ENCODE peak calls at places on chromosomes 12 and 14, in five cellular contexts. M is mammary epithelial cell, S is fibroblast of lung, Q is neural progenitor cell, A is GM23248. Z is an unnamed sample. For H3K79me2, the result is how much of the 10 kb centered on the place peaks cover.

GRCh38 chr12:18165422-18165871 is 75.5 kb upstream of the RERGL start:
- DNase-seq in M (peak), S (peak), Q (no peak), A (peak), Z (no peak)

GRCh38 chr14:58082491-58083098 is 69.4 kb downstream of the ARMH4 start:
- DNase-seq in M (peak), S (peak), Q (no peak), A (peak), Z (no peak)

GRCh38 chr12:127286281-127286680 is 980.7 kb upstream of the TMEM132C start:
- DNase-seq in M (no peak), S (no peak), Q (no peak), A (no peak), Z (no peak)

GRCh38 chr12:116455540-116456306 is 103.5 kb upstream of the MAP1LC3B2 start:
- DNase-seq in M (peak), S (peak), Q (peak), A (peak), Z (peak)

GRCh38 chr12:92021665-92022033 is 124.0 kb downstream of the BTG1 start:
- DNase-seq in M (no peak), S (no peak), Q (peak), A (no peak), Z (no peak)

GRCh38 chr12:131895640-131896079 is 1.2 kb downstream of the ULK1 start:
- DNase-seq in M (no peak), S (no peak), Q (peak), A (no peak), Z (no peak)

GRCh38 chr12:48947727-48948126 is 9.6 kb downstream of the ARF3 start:
- DNase-seq in M (no peak), S (no peak), Q (no peak), A (no peak), Z (no peak)

GRCh38 chr14:52918486-52918885 is 32.4 kb downstream of the FERMT2 start:
- DNase-seq in M (peak), S (peak), Q (no peak), A (peak), Z (no peak)

GRCh38 chr14:96888593-96888992 is 91.4 kb downstream of the VRK1 start:
- DNase-seq in M (no peak), S (peak), Q (peak), A (no peak), Z (no peak)

GRCh38 chr12:12704593-12705230 is 8.7 kb upstream of the GPR19 start:
- DNase-seq in M (peak), S (peak), Q (peak), A (peak), Z (peak)

GRCh38 chr14:68295316-68295816 is 475.8 kb downstream of the RAD51B start:
- DNase-seq in M (no peak), S (no peak), Q (peak), A (no peak), Z (no peak)

GRCh38 chr12:115998119-115998633 is 279.3 kb downstream of the MED13L start:
- DNase-seq in M (peak), S (peak), Q (peak), A (peak), Z (peak)

GRCh38 chr12:43988838-43989560 is 153.1 kb downstream of the TMEM117 start:
- DNase-seq in M (peak), S (peak), Q (no peak), A (peak), Z (no peak)

GRCh38 chr12:95277139-95277538 is 59.5 kb downstream of the VEZT start:
- DNase-seq in M (peak), S (peak), Q (no peak), A (peak), Z (no peak)

GRCh38 chr12:68978678-68979077 is 45.7 kb upstream of the CPM start:
- DNase-seq in M (no peak), S (no peak), Q (no peak), A (no peak), Z (no peak)

GRCh38 chr14:67285876-67286452 is 44.7 kb downstream of the PALS1 start:
- DNase-seq in M (peak), S (peak), Q (peak), A (peak), Z (peak)

GRCh38 chr14:99166506-99166905 is 105.5 kb downstream of the BCL11B start:
- DNase-seq in M (no peak), S (no peak), Q (no peak), A (no peak), Z (no peak)

GRCh38 chr14:91216731-91217226 is 27.7 kb downstream of the GPR68 start:
- DNase-seq in M (no peak), S (no peak), Q (no peak), A (no peak), Z (no peak)

GRCh38 chr12:68259318-68259940 is 6.0 kb upstream of the IL22 start:
- DNase-seq in M (peak), S (peak), Q (no peak), A (peak), Z (no peak)

GRCh38 chr12:47801170-47801903 is 18.4 kb downstream of the HDAC7 start:
- DNase-seq in M (no peak), S (no peak), Q (peak), A (peak), Z (no peak)

DNA sequence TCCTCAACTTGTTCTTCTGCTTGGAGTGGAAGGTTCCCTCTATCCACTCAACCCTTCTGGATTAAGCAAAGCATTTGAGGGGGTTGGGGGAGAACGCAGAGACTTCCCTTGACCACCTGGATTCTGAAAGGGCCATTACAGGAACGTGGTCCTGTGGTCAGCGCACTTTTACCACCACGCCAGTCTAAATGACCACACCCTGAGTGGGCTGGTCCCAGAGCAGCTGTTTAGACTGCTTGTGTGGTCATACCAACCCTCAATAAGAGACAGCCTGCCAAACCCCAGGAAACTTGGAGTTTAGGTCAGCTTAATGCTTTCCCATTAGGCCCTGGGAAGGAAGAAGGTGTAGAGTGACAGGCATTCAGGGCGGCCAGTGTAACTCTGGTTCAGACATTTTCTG is 165.5 kb upstream of the ATP2B1 start:
- DNase-seq in M (no peak), S (peak), Q (peak), A (no peak), Z (peak)
- H3K9ac ChIP-seq in M (no peak), S (no peak), Q (no peak), A (no peak), Z (no peak)

DNA sequence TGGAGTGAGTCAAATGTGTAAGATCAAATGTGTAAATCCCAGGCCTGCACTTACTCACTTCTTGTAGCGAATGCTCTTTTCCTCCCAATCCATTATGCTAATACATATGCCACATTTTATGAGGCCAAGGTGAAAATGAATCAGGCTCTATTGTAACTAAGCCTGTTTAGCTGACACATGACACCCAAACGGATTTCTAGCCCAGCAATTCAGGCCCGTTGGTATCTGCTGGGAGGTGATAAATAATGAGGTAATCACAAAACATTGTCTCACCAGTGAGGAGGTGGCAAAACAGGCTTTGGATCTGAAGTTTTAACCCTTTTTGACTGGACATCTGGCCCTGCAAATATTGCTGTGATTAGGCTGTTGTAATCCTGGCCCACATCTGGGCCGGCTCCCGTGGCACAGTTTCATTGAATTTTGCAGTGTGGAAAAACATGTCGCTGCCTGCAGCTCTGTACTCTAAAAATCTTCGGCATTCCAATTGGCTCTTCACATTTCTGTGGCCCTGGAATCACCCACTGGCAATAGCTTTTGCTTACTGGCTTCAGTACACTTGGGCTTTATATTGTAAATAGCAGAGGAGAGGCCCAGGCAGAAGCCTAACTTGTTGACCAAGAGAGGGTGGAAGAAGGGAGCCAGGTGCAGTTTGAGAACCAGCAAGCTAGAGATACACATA is 106.1 kb downstream of the PAX9 start:
- DNase-seq in M (peak), S (peak), Q (no peak), A (peak), Z (no peak)
- H3K79me2 ChIP-seq in M (under half), S (under half), Q (under half), A (under half), Z (under half)

GRCh38 chr14:55537782-55538181 is 42.2 kb upstream of the KTN1 start:
- DNase-seq in M (no peak), S (no peak), Q (no peak), A (no peak), Z (no peak)
- H3K9ac ChIP-seq in M (no peak), S (no peak), Q (no peak), A (no peak), Z (no peak)

DNA sequence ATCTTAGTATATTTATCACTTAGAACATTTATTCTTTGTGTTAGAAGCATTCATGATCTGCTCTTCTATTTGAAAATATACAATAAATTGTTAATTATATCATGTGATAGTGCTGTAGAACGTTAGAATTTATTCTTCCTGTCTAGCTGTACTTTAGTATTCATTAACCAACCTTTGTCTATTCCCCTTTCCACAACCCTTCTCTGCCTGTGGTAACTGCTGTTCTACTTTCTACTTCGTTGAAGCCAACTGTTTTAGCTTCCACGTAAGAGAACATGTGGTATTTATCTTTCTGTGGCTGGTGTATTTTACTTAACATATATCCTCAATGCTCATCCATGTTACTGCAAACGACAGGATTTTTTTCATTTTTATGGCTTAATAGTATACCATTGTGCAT is 18.1 kb downstream of the TBC1D15 start:
- DNase-seq in M (no peak), S (no peak), Q (no peak), A (no peak), Z (no peak)
- H3K79me2 ChIP-seq in M (half or more), S (under half), Q (half or more), A (half or more), Z (half or more)

GRCh38 chr14:22535916-22536315 is 53.1 kb downstream of the DAD1 start:
- DNase-seq in M (no peak), S (no peak), Q (no peak), A (no peak), Z (no peak)

GRCh38 chr14:22538671-22539228 is 50.3 kb downstream of the DAD1 start:
- DNase-seq in M (no peak), S (no peak), Q (no peak), A (no peak), Z (no peak)

GRCh38 chr14:22537436-22538310 is 51.4 kb downstream of the DAD1 start:
- DNase-seq in M (no peak), S (no peak), Q (no peak), A (no peak), Z (no peak)

GRCh38 chr14:22535126-22535525 is 53.9 kb downstream of the DAD1 start:
- DNase-seq in M (no peak), S (no peak), Q (no peak), A (no peak), Z (no peak)

DNA sequence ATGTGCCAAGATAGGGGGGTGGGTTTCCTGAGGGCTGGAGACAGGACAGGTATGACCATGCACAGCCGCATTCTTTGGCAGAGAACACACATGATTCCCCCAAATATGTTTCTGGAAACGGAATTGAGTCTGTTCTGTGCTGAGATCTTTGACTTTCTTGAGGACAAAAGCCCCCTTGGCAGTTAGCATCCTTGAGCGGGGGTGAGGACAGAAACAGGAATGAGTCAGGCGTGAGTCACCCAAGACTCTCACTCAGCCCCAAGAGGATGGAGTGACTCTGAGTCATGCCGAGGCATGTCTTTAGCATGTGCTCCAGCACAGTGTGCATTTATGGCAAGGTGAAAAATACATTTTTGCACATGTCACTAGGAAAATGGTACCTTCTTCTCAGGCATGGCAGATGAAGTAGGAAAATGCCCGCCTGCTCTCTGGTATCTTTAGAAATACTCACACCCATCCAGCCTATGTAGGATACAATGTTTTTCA is 52.1 kb downstream of the DAD1 start:
- DNase-seq in M (peak), S (peak), Q (no peak), A (peak), Z (peak)
- H3K9ac ChIP-seq in M (peak), S (no peak), Q (no peak), A (no peak), Z (no peak)

DNA sequence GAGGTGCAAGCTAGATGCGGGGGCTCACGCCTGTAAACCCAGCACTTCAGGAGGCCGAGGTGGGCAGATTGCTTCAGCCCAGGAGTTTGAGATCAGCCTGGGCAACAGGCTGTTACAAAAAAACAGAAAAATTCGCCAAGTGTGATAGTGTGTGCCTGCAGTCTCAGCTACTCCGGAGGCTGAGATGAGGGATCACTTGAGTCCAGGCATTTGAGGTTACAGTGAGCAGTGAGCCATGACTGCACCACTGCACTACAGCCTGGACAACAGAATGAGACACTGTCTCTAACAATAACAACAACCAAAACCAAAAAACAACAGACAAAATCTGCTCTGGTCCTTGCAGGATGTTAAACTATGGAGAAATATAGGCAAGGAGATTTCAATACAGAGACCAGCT is 13.9 kb downstream of the BTBD7 start:
- DNase-seq in M (no peak), S (peak), Q (no peak), A (peak), Z (no peak)
- H3K79me2 ChIP-seq in M (half or more), S (half or more), Q (half or more), A (half or more), Z (half or more)

DNA sequence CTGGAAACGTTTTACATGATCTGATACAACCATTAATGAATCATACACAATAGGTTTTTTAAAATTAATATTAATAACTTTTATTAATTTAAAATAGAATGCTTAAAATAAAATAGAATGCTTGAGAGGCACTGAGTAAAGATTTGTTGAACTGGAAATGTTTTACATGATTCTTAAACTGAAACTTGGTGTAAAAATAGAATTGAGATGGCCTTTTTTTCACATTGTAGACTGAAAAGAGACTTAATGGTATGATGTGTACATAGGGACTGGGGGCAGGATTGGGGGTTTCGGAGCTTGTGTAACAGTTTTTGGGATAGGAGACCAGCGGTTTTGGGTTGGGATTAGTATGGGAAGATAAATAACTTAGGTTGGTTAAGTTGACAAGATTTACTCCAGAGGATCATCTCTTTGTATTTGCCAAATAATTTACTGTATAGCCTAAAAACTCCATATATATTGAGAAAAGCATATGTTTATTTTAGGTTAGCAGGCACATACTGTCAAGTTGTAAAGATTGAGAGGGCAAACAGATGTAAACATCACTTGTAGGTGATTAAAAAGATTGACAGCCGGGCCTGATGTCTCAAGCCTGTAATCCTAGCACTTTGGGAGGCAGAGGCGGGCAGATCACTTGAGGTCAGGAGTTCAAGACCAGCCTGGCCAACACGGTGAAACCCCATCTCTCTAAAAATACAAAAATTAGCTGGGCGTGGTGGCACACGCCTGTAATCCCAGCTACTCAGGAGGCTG is 2.0 kb upstream of the ZNF410 start:
- DNase-seq in M (no peak), S (no peak), Q (no peak), A (no peak), Z (peak)
- H3K9ac ChIP-seq in M (no peak), S (no peak), Q (no peak), A (no peak), Z (peak)

Z was measured in Karpas-422.